ENCODE peak calls at places on chromosomes 11 and 22, in ten cellular contexts. R is HCT116, U is esophagus muscularis mucosa, T is stomach, S is K562, N is transverse colon, B is H1, I is breast epithelium, K is GM12891, L is sigmoid colon. F is an unnamed sample.

GRCh38 chr11:11082651-11083050 is 224.8 kb upstream of the ZBED5 start:
- DNase-seq in N (no peak), S (no peak), B (no peak), K (no peak), T (no peak), R (no peak), U (no peak), L (no peak), I (no peak), F (no peak)

GRCh38 chr11:73318501-73319011 is 10.5 kb downstream of the ARHGEF17 start:
- DNase-seq in N (no peak), T (no peak), U (no peak), B (no peak), R (no peak), K (no peak), I (no peak), S (no peak), L (peak; percentile 71), F (no peak)

GRCh38 chr22:37999640-38000272 is 15.4 kb upstream of the SOX10 start:
- DNase-seq in U (no peak), B (no peak), I (peak; percentile 92), R (peak; percentile 75), N (no peak), K (no peak), T (no peak), S (peak; percentile 12), L (no peak), F (no peak)

GRCh38 chr11:114171257-114172054 is 111.9 kb downstream of the ZBTB16 start:
- DNase-seq in U (peak; percentile 97), N (peak; percentile 79), L (peak; percentile 93), R (no peak), S (no peak), K (no peak), B (no peak), I (no peak), T (peak; percentile 77), F (no peak)

GRCh38 chr22:32422062-32422461 is 10.0 kb upstream of the RTCB start:
- DNase-seq in T (no peak), B (no peak), N (no peak), U (peak; percentile 47), L (no peak), S (no peak), I (no peak), K (no peak), R (no peak), F (no peak)

GRCh38 chr22:40628354-40629042 is 8.0 kb downstream of the MRTFA start:
- DNase-seq in T (no peak), U (no peak), I (no peak), R (no peak), S (no peak), B (no peak), K (no peak), N (no peak), L (no peak), F (no peak)

GRCh38 chr11:128216198-128216597 is 371.2 kb downstream of the ETS1 start:
- DNase-seq in U (no peak), I (no peak), T (no peak), S (no peak), R (no peak), L (no peak), B (no peak), K (no peak), N (no peak), F (no peak)

GRCh38 chr22:42752912-42753311 is 32.2 kb upstream of the A4GALT start:
- DNase-seq in I (no peak), T (no peak), L (no peak), N (no peak), U (no peak), B (no peak), K (no peak), R (no peak), S (no peak), F (no peak)

GRCh38 chr22:49297286-49297870 is 530.3 kb downstream of the BRD1 start:
- DNase-seq in U (peak; percentile 88), B (peak; percentile 34), T (peak; percentile 10), I (peak; percentile 11), S (no peak), L (no peak), R (no peak), K (no peak), N (no peak), F (peak; percentile 62)

GRCh38 chr11:57913713-57914704 is 109.7 kb upstream of the OR9Q1 start:
- DNase-seq in B (no peak), L (no peak), U (peak; percentile 72), T (no peak), S (peak; percentile 45), N (no peak), I (no peak), K (no peak), R (no peak), F (peak; percentile 27)

GRCh38 chr22:20011123-20011992 is 5.3 kb downstream of the ARVCF start:
- DNase-seq in R (no peak), U (no peak), S (peak; percentile 77), B (no peak), T (no peak), K (no peak), L (no peak), N (no peak), I (no peak), F (no peak)

GRCh38 chr11:34667810-34668582 is 47.1 kb downstream of the EHF start:
- DNase-seq in R (no peak), L (no peak), S (no peak), U (no peak), N (no peak), T (no peak), B (no peak), I (peak; percentile 80), K (no peak), F (no peak)

DNA sequence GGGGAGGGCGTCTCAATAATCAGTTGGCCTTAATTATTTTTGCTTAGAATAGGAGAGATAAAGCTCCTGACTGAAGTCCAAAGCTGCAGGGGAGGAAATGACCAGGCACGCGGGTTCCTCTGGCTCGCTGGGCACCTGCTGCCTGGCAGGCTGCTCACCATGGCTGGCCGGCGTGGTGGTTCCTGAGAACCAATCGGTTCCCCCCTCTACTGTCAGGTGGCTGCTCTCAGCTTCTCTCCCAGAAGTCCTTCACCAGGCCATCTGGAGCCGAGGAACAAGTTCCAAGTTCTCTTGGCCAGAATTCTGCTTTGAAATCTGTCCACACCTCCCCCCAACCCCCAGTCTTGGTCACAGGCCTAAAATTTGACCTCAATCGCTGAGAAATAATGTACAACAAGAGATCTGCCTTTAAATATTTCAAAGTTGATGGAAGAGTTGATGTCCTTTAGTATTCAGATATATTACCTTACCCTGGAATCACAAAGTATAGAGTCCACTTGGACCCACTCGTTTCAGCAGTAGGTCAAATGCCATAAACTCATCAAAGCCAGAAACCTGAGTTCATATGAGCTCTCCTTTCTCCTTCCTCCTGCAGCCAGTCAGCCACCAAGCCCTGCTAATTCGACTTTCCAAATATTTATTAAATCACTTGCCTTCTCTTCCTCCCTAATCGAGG is 25.2 kb downstream of the EXPH5 start:
- DNase-seq in S (no peak), R (no peak), T (peak; percentile 52), I (no peak), K (no peak), B (peak; percentile 35), N (no peak), U (no peak), L (no peak), F (no peak)
- TF ChIP-seq POLR2A in S (no peak), R (no peak), T (no peak), I (no peak), K (no peak), B (no peak), N (no peak), U (no peak), L (no peak), F (no peak)

DNA sequence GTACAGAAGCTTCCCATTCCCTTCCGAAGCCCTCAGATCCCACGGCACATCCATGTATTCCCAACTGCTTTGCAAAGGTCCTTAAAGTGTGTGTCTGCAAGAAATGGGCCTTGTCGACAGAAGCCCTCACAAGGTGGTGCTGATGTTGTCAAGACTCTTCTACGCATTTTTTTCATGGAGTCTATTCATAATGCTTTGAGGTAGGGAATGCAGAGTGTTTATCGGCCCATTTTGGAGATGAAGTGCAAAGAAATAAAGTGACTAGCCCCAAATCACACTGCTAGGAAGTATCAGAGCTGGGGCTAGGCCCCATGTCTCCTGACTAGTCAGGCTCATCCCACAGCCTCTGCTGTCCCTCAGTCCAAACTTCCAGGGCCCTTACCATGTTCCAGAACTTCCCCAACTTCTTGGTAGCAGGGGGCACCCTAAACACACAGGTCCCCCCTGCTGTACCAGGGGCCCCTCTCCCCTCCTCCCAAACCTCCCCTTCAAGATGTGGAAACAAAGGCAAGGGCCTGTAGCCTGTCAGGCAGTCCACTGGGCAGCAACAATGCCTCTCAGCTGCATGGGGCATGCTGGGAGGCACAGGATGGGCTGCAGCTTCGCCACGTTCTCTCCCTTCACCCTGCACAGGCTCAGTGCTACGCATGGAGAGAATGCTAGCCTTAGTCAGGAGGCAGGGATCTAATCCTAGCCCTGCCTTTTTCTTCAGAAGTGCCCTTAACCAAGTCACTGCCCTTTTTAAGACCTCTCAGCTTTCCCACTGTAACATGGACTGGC is 7.8 kb downstream of the IL18BP start:
- DNase-seq in U (no peak), I (no peak), S (no peak), L (peak; percentile 19), R (no peak), N (no peak), B (no peak), K (no peak), T (no peak), F (no peak)
- TF ChIP-seq POLR2AphosphoS5 in U (no peak), I (no peak), S (peak; percentile 7), L (peak; percentile 1), R (peak; percentile 18), N (no peak), B (peak; percentile 66), K (no peak), T (no peak), F (no peak)

DNA sequence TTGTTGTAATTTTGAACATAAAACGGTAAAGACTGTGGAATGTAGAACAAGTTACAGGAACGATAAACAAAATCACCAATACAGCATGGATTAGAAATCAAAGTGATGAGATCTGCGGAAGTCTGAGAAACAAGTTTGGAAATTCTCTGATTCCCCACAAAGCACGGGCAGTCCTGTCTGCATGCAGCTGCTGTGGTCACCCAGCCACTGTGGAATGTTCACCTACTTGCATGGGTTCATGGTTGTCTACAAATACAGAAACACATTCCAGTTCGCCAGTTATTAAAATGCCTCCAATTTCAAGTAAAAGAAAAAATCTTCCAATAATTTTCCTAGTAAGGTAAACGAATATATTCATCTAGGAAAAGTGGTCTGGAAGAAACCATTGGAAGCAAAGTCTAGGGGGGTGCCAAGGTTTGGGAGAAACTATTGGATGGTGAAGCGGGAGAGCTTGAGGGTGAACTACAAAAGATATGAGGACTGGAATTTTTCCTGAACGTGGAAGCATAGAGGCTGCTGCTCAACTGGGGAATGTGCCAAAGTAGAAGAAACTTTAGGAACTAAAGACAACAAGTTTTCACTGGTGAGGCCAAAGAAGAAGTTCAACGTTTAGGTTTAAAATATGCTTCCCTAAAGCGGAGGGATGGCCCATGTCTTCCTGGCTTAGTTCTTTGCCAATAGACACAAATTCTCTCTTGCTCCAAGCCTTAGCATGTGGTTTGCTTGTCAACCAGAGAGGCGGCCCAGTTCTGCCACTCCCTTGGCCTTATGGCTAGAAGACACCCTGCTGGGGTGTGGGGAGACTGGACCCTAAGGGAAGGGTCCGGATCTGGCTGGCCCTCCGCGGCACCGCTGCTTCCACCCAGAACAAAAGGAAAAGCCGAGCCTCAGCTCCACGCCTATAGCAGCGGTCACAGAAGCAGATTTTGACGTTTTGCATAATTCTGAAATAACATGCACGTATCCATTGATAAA is 70.2 kb downstream of the CTTN start:
- DNase-seq in L (no peak), S (peak; percentile 22), U (no peak), T (no peak), K (no peak), I (no peak), R (no peak), B (no peak), N (no peak), F (no peak)
- TF ChIP-seq POLR2A in L (no peak), S (no peak), U (no peak), T (no peak), K (no peak), I (no peak), R (no peak), B (no peak), N (no peak), F (no peak)

GRCh38 chr11:15327786-15328231 is 213.1 kb downstream of the INSC start:
- DNase-seq in U (peak; percentile 89), S (peak; percentile 58), R (peak; percentile 35), N (peak; percentile 50), K (peak; percentile 22), L (no peak), I (no peak), B (peak; percentile 96), T (peak; percentile 59), F (no peak)
- TF ChIP-seq POLR2AphosphoS5 in U (no peak), S (no peak), R (no peak), N (no peak), K (no peak), L (no peak), I (no peak), B (no peak), T (no peak), F (no peak)

F was measured in vagina.